ENCODE peak calls at places on chromosomes 6 and 20, in five cellular contexts. N is nephron progenitor cell, U is tibial artery, H is thyroid gland, L is breast epithelium. B is an unnamed sample.

GRCh38 chr20:36891211-36891610 is 15.3 kb downstream of the TLDC2 start:
- DNase-seq in N (no peak), L (no peak), H (no peak), U (no peak), B (no peak)

GRCh38 chr20:47857994-47858557 is 72.8 kb upstream of the SULF2 start:
- DNase-seq in L (peak), N (no peak), U (peak), H (peak), B (no peak)

GRCh38 chr20:2279245-2279779 is 16.5 kb upstream of the TGM3 start:
- DNase-seq in N (no peak), L (no peak), U (no peak), H (no peak), B (no peak)

GRCh38 chr6:42294759-42295158 is 77.1 kb upstream of the MRPS10 start:
- DNase-seq in U (no peak), H (no peak), L (no peak), N (no peak), B (no peak)

GRCh38 chr6:127464161-127464880 is 5.1 kb upstream of the KIAA0408 start:
- DNase-seq in U (peak), H (no peak), N (no peak), L (no peak), B (no peak)

GRCh38 chr6:27129095-27129815 is 118.2 kb upstream of the PRSS16 start:
- DNase-seq in N (no peak), H (no peak), U (no peak), L (no peak), B (no peak)

GRCh38 chr20:18533978-18534644 is 26.4 kb downstream of the SEC23B start:
- DNase-seq in H (no peak), U (no peak), N (no peak), L (no peak), B (no peak)

GRCh38 chr6:27899543-27899942 is 12.7 kb downstream of the OR2B2 start:
- DNase-seq in H (no peak), N (no peak), U (no peak), L (no peak), B (no peak)

GRCh38 chr6:53056273-53056672 is 8.9 kb upstream of the FBXO9 start:
- DNase-seq in H (no peak), U (no peak), N (no peak), L (no peak), B (no peak)

GRCh38 chr6:68233623-68234022 is 401.5 kb upstream of the ADGRB3 start:
- DNase-seq in H (no peak), U (no peak), L (no peak), N (no peak), B (no peak)

GRCh38 chr20:44159711-44160110 is 27.3 kb downstream of the JPH2 start:
- DNase-seq in N (no peak), H (no peak), U (no peak), L (no peak), B (no peak)

GRCh38 chr6:28408076-28408802 is 8.7 kb upstream of the ZSCAN12 start:
- DNase-seq in L (no peak), N (no peak), H (no peak), U (no peak), B (no peak)

GRCh38 chr6:26602262-26602661 is 5.5 kb downstream of the ABT1 start:
- DNase-seq in N (no peak), U (no peak), H (no peak), L (no peak), B (no peak)

GRCh38 chr20:8304124-8304800 is 172.2 kb downstream of the PLCB1 start:
- DNase-seq in U (no peak), N (no peak), L (no peak), H (no peak), B (no peak)

GRCh38 chr6:47106216-47106615 is 64.1 kb upstream of the ADGRF1 start:
- DNase-seq in L (no peak), H (no peak), U (no peak), N (no peak), B (no peak)

GRCh38 chr6:45613678-45614077 is 235.9 kb upstream of the SUPT3H start:
- DNase-seq in U (peak), H (no peak), L (peak), N (peak), B (no peak)

GRCh38 chr20:10716855-10717254 is 43.1 kb upstream of the JAG1 start:
- DNase-seq in N (no peak), L (no peak), H (no peak), U (no peak), B (no peak)

GRCh38 chr6:79634491-79634890 is 3.4 kb downstream of the SH3BGRL2 start:
- DNase-seq in N (no peak), H (no peak), L (no peak), U (no peak), B (no peak)

GRCh38 chr6:163036251-163036650 is 308.5 kb downstream of the PACRG start:
- DNase-seq in H (no peak), L (no peak), N (no peak), U (no peak), B (no peak)

GRCh38 chr20:44403194-44404112 is 48.0 kb downstream of the HNF4A start:
- DNase-seq in L (no peak), H (no peak), U (no peak), N (no peak), B (no peak)

GRCh38 chr20:9374068-9374467 is 140.3 kb upstream of the LAMP5 start:
- DNase-seq in N (no peak), U (no peak), L (no peak), H (no peak), B (no peak)

GRCh38 chr20:20405619-20406018 is 37.7 kb downstream of the INSM1 start:
- DNase-seq in U (no peak), N (no peak), L (no peak), H (no peak), B (no peak)

GRCh38 chr6:42021847-42022754 is 28.2 kb upstream of the TAF8 start:
- DNase-seq in H (no peak), L (no peak), N (no peak), U (no peak), B (peak)

GRCh38 chr6:117404548-117404947 is 21.2 kb downstream of the ROS1 start:
- DNase-seq in N (no peak), L (no peak), H (no peak), U (no peak), B (no peak)

GRCh38 chr6:157050537-157051280 is 272.6 kb downstream of the TMEM242 start:
- DNase-seq in L (no peak), N (no peak), U (no peak), H (no peak), B (no peak)

GRCh38 chr6:151101116-151101810 is 138.5 kb upstream of the AKAP12 start:
- DNase-seq in L (no peak), H (no peak), U (no peak), N (no peak), B (no peak)

GRCh38 chr20:59258103-59258705 is 42.2 kb upstream of the EDN3 start:
- DNase-seq in N (no peak), L (no peak), U (no peak), H (no peak), B (no peak)

GRCh38 chr6:134295953-134296553 is 21.9 kb downstream of the SGK1 start:
- DNase-seq in L (no peak), U (peak), N (no peak), H (no peak), B (peak)

GRCh38 chr20:10476319-10476724 is 41.2 kb downstream of the SLX4IP start:
- DNase-seq in U (peak), N (no peak), H (no peak), L (no peak), B (peak)

GRCh38 chr6:97218912-97219311 is 64.1 kb downstream of the MMS22L start:
- DNase-seq in U (no peak), L (no peak), H (no peak), N (no peak), B (no peak)

GRCh38 chr6:163752446-163752845 is 337.9 kb downstream of the QKI start:
- DNase-seq in N (no peak), L (no peak), H (no peak), U (no peak), B (no peak)

GRCh38 chr6:13565921-13566320 is 8.5 kb upstream of the SIRT5 start:
- DNase-seq in U (no peak), N (no peak), H (no peak), L (no peak), B (no peak)

GRCh38 chr20:53344891-53345290 is 248.7 kb downstream of the ZNF217 start:
- DNase-seq in N (no peak), L (no peak), H (no peak), U (no peak), B (no peak)

GRCh38 chr6:1256435-1257008 is 55.4 kb upstream of the FOXQ1 start:
- DNase-seq in N (no peak), H (no peak), L (no peak), U (no peak), B (no peak)

GRCh38 chr6:3152689-3153088 is 4.7 kb downstream of the TUBB2A start:
- DNase-seq in H (no peak), N (no peak), L (no peak), U (no peak), B (no peak)

GRCh38 chr6:3162565-3163247 is 5.4 kb upstream of the TUBB2A start:
- DNase-seq in L (peak), U (peak), H (peak), N (peak), B (peak)

GRCh38 chr6:3159805-3160781 is 2.7 kb upstream of the TUBB2A start:
- DNase-seq in U (peak), L (no peak), N (no peak), H (no peak), B (no peak)

GRCh38 chr6:3162067-3162497 is 4.7 kb upstream of the TUBB2A start:
- DNase-seq in N (no peak), U (no peak), H (no peak), L (no peak), B (no peak)

DNA sequence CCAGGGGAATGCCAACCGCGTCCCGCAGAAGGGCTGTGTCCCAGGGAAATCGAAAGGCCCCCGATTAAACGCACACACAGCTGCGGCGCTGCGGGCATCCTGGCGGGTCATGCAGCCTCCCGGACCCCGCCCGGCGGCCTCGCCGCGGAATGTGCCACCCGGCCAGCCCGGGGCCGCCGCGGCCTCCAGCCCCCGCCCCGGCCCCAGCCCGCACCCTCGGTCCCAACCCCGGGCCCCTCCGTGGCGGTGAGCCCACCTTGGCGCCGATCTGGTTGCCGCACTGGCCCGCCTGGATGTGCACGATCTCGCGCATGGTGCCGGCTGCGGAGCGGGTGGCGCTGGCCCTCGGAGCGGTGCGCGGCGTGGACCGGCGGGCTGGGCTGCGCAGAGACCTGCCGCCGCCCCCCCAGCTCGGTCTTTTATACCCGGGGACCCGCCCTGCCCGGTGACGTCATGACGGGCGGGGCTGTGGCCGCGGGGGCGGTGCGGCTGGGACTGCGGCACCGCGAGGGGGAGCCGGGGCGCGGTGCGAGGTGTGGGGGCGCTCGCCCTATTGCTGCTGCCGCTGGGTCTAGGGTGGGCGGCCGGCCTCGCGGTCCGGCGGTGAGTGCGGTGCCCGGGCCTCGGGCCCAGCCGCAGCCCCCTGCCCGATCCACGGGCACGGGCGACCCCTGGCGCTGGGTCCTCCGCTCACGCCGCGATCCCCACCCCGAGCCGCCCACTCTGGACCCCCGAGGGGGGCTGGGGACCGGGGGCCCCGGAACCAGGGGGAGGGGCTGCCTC is at the start of gene TUBB2A:
- DNase-seq in N (peak), U (peak), H (peak), L (peak), B (peak)
- TF ChIP-seq CTCF in N (no peak), U (peak), H (no peak), L (peak), B (peak)

GRCh38 chr20:50112512-50113419 is at the start of gene UBE2V1:
- DNase-seq in L (peak), H (peak), U (peak), N (peak), B (peak)
- TF ChIP-seq CTCF in L (no peak), H (no peak), U (peak), N (no peak), B (peak)

GRCh38 chr6:20056350-20056992 is 155.8 kb downstream of the MBOAT1 start:
- DNase-seq in L (no peak), U (no peak), H (peak), N (peak), B (peak)
- TF ChIP-seq CTCF in L (peak), U (peak), H (peak), N (peak), B (peak)

GRCh38 chr6:154937306-154938244 is 57.5 kb upstream of the TIAM2 start:
- DNase-seq in N (peak), U (no peak), H (peak), L (no peak), B (no peak)
- TF ChIP-seq CTCF in N (no peak), U (no peak), H (no peak), L (no peak), B (no peak)

GRCh38 chr20:62652051-62652893 is 10.0 kb downstream of the SLCO4A1 start:
- DNase-seq in N (peak), U (peak), H (peak), L (peak), B (peak)
- TF ChIP-seq CTCF in N (no peak), U (no peak), H (peak), L (no peak), B (no peak)